ENCODE peak calls at places on chromosomes 6 and 20, in nine cellular contexts. C is ascending aorta; B is CD8-positive, alpha-beta T cell; S is endodermal cell; W is stomach; N is psoas muscle; K is BJ; X is left ventricle myocardium inferior; F is upper lobe of right lung. U is an unnamed sample. For H3K27me3, the result is how much of the 10 kb centered on the place peaks cover.

GRCh38 chr6:79057746-79058145 is 20.3 kb downstream of the PHIP start:
- DNase-seq in C (no peak), F (no peak), S (no peak), B (no peak), K (no peak), X (no peak), N (no peak), W (no peak), U (no peak)

GRCh38 chr6:122524056-122524455 is 52.4 kb upstream of the SERINC1 start:
- DNase-seq in K (no peak), B (no peak), C (no peak), S (no peak), F (no peak), N (no peak), W (no peak), X (no peak), U (no peak)

GRCh38 chr20:48784273-48784641 is 43.5 kb downstream of the PREX1 start:
- DNase-seq in S (no peak), F (no peak), K (no peak), N (no peak), W (no peak), C (no peak), X (no peak), B (no peak), U (no peak)

GRCh38 chr6:43278524-43279078 is 19.5 kb upstream of the SLC22A7 start:
- DNase-seq in F (no peak), S (no peak), K (no peak), X (no peak), C (no peak), B (no peak), W (no peak), N (no peak), U (no peak)

GRCh38 chr20:32580194-32580593 is 4.9 kb downstream of the NOL4L start:
- DNase-seq in K (no peak), W (no peak), S (no peak), C (no peak), X (no peak), N (no peak), B (no peak), F (no peak), U (no peak)

GRCh38 chr20:43955244-43956191 is 40.9 kb downstream of the TOX2 start:
- DNase-seq in X (no peak), N (no peak), W (no peak), B (peak), C (no peak), K (peak), S (peak), F (no peak), U (no peak)

GRCh38 chr20:13105071-13105470 is 96.3 kb downstream of the SPTLC3 start:
- DNase-seq in X (no peak), K (no peak), F (no peak), B (no peak), N (no peak), S (no peak), W (no peak), C (no peak), U (no peak)

GRCh38 chr20:51542033-51542893 is at the start of gene NFATC2:
- DNase-seq in F (peak), C (no peak), N (peak), W (peak), X (peak), S (peak), B (peak), K (no peak), U (no peak)

GRCh38 chr20:33680681-33681080 is 5.5 kb downstream of the E2F1 start:
- DNase-seq in N (no peak), B (no peak), F (no peak), C (no peak), W (no peak), X (no peak), K (no peak), S (no peak), U (no peak)

DNA sequence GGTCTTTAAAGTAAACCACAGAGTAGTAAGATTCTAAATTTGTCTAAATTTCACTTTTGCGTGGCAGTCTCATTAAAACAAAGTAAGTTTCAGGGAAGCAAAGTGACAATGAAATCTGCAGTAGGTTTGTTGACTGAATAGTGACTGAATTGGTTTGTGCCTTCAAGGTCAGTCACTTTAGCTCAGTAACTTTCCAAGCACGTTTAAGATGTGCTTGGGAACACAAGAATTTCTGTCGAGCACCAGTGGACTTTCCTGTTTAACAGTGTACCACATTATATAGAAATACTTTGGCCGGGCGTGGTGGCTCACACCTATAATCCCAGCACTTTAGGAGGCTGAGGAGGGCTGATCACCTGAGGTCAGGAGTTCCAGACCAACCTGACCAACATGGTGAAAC is 1.7 kb upstream of the CD24 start:
- DNase-seq in N (no peak), X (no peak), F (no peak), W (no peak), C (no peak), S (no peak), K (no peak), B (no peak), U (no peak)
- H3K4me3 ChIP-seq in N (no peak), X (no peak), F (no peak), W (no peak), C (no peak), S (peak), K (no peak), B (no peak), U (no peak)

DNA sequence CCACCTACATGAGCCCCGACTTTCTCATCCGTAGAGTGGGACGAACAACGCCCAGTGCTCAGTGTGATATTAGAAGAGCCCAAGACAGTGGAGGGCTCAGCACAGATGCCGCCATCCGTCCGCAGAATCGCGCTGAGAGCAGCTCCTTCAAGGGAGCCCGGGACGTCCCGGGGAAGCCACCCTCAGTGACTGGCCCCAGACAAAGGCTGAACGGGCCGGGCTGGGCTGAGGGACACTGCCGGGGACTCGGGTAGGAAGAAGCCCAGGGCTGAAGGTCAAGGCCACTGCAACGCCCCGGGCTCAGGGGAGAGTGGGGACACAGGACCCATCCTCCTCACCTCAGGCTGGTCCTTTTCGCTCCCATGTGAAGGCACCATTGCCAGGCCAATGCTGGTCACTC is 12.8 kb upstream of the CHRNA4 start:
- DNase-seq in W (no peak), B (no peak), N (no peak), K (no peak), C (no peak), F (no peak), X (no peak), S (no peak), U (no peak)
- H3K27me3 ChIP-seq in W (half or more), B (under half), N (half or more), K (under half), C (under half), F (half or more), X (half or more), S (under half), U (under half)

GRCh38 chr6:111087871-111088667 is 766 bp downstream of the SLC16A10 start:
- DNase-seq in X (peak), F (peak), N (no peak), K (no peak), B (peak), S (peak), C (no peak), W (peak), U (no peak)

GRCh38 chr6:111090766-111091165 is 3.5 kb downstream of the SLC16A10 start:
- DNase-seq in K (no peak), B (no peak), W (no peak), C (no peak), F (no peak), S (no peak), N (no peak), X (no peak), U (no peak)

GRCh38 chr6:111088668-111089003 is 1.3 kb downstream of the SLC16A10 start:
- DNase-seq in N (no peak), W (no peak), F (no peak), B (no peak), S (no peak), C (no peak), K (no peak), X (no peak), U (no peak)

GRCh38 chr6:111087106-111087835 is at the start of gene SLC16A10:
- DNase-seq in S (peak), N (peak), K (no peak), C (peak), F (peak), X (peak), B (peak), W (peak), U (no peak)

GRCh38 chr6:111086685-111087084 is 618 bp upstream of the SLC16A10 start:
- DNase-seq in X (no peak), S (no peak), K (no peak), F (no peak), N (no peak), C (no peak), W (no peak), B (no peak), U (no peak)
- H3K4me3 ChIP-seq in X (peak), S (peak), K (no peak), F (peak), N (peak), C (peak), W (peak), B (peak), U (peak)

GRCh38 chr6:133896344-133896721 is 7.4 kb downstream of the TCF21 start:
- DNase-seq in F (no peak), N (no peak), B (no peak), S (no peak), K (no peak), X (no peak), C (no peak), W (no peak), U (no peak)
- H3K27me3 ChIP-seq in F (half or more), N (half or more), B (under half), S (half or more), K (under half), X (half or more), C (under half), W (half or more), U (under half)